ENCODE peak calls at places on chromosomes 7 and 10, in nine cellular contexts. O is GM12878; I is Panc1; N is GM10248; E is T-helper 1 cell; D is activated CD8-positive, alpha-beta memory T cell treated with anti-CD3 and anti-CD28 coated beads for 24 hours; Z is AG04450; A is T-helper 17 cell; J is Kasumi-1. T is an unnamed sample.

GRCh38 chr7:155569681-155570080 is 23.3 kb upstream of the CNPY1 start:
- DNase-seq in O (no peak), I (no peak), N (no peak), E (no peak), D (no peak), Z (no peak), A (no peak), J (no peak), T (no peak)

GRCh38 chr7:44693641-44694313 is 54.9 kb upstream of the ZMIZ2 start:
- DNase-seq in O (no peak), I (no peak), N (no peak), E (no peak), D (no peak), Z (peak), A (no peak), J (no peak), T (no peak)

GRCh38 chr7:13898957-13899670 is 90.4 kb downstream of the ETV1 start:
- DNase-seq in O (no peak), I (no peak), N (no peak), E (no peak), D (no peak), Z (no peak), A (no peak), J (no peak), T (no peak)

GRCh38 chr7:64914557-64914956 is 11.5 kb downstream of the ZNF273 start:
- DNase-seq in O (no peak), I (no peak), N (no peak), E (no peak), D (no peak), Z (no peak), A (no peak), J (no peak), T (no peak)

GRCh38 chr7:27188666-27189559 is 3.9 kb upstream of the HOXA11 start:
- DNase-seq in O (no peak), I (no peak), N (no peak), E (peak), D (peak), Z (no peak), A (no peak), J (peak), T (no peak)

GRCh38 chr10:100562008-100562672 is 26.4 kb downstream of the HIF1AN start:
- DNase-seq in O (peak), I (peak), N (peak), E (peak), D (peak), Z (no peak), A (peak), J (peak), T (peak)

GRCh38 chr7:6709808-6710207 is 3.1 kb upstream of the ZNF12 start:
- DNase-seq in O (no peak), I (no peak), N (no peak), E (no peak), D (peak), Z (no peak), A (no peak), J (no peak), T (no peak)

GRCh38 chr10:12416396-12417090 is 67.2 kb downstream of the CAMK1D start:
- DNase-seq in O (no peak), I (no peak), N (no peak), E (no peak), D (no peak), Z (no peak), A (no peak), J (no peak), T (no peak)

GRCh38 chr10:69326692-69327091 is 48.4 kb downstream of the HK1 start:
- DNase-seq in O (no peak), I (no peak), N (no peak), E (no peak), D (no peak), Z (no peak), A (no peak), J (no peak), T (no peak)

GRCh38 chr10:17113346-17113745 is 16.3 kb downstream of the CUBN start:
- DNase-seq in O (no peak), I (no peak), N (no peak), E (no peak), D (no peak), Z (no peak), A (no peak), J (no peak), T (no peak)

GRCh38 chr7:23020742-23021401 is 6.9 kb upstream of the HYCC1 start:
- DNase-seq in O (no peak), I (no peak), N (no peak), E (peak), D (peak), Z (peak), A (no peak), J (no peak), T (no peak)

GRCh38 chr7:22445140-22445722 is 54.8 kb downstream of the STEAP1B start:
- DNase-seq in O (no peak), I (no peak), N (peak), E (no peak), D (no peak), Z (no peak), A (no peak), J (peak), T (no peak)

GRCh38 chr10:4607681-4608080 is 218.3 kb upstream of the AKR1E2 start:
- DNase-seq in O (no peak), I (no peak), N (no peak), E (no peak), D (no peak), Z (no peak), A (no peak), J (no peak), T (no peak)

GRCh38 chr10:28130267-28130666 is 131.4 kb upstream of the ODAD2 start:
- DNase-seq in O (no peak), I (no peak), N (no peak), E (no peak), D (no peak), Z (peak), A (no peak), J (no peak), T (no peak)

GRCh38 chr7:138755331-138755747 is 42.5 kb upstream of the TMEM213 start:
- DNase-seq in O (no peak), I (no peak), N (no peak), E (no peak), D (no peak), Z (no peak), A (no peak), J (no peak), T (no peak)

GRCh38 chr7:130942211-130942964 is 208.4 kb upstream of the KLF14 start:
- DNase-seq in O (no peak), I (peak), N (no peak), E (no peak), D (no peak), Z (no peak), A (peak), J (no peak), T (no peak)

GRCh38 chr7:116669769-116670168 is 2.2 kb upstream of the MET start:
- DNase-seq in O (no peak), I (no peak), N (no peak), E (no peak), D (no peak), Z (no peak), A (no peak), J (no peak), T (no peak)

GRCh38 chr7:69349291-69349690 is 249.0 kb upstream of the AUTS2 start:
- DNase-seq in O (no peak), I (no peak), N (no peak), E (no peak), D (no peak), Z (no peak), A (no peak), J (no peak), T (no peak)

GRCh38 chr7:97024209-97025129 is at the start of gene DLX5:
- DNase-seq in O (no peak), I (no peak), N (no peak), E (no peak), D (no peak), Z (no peak), A (no peak), J (no peak), T (no peak)

GRCh38 chr7:1761097-1761496 is 91.0 kb downstream of the ELFN1 start:
- DNase-seq in O (no peak), I (no peak), N (no peak), E (no peak), D (peak), Z (no peak), A (no peak), J (no peak), T (no peak)

GRCh38 chr10:119347181-119347974 is 140.0 kb downstream of the GRK5 start:
- DNase-seq in O (no peak), I (no peak), N (no peak), E (no peak), D (no peak), Z (no peak), A (no peak), J (no peak), T (no peak)

GRCh38 chr10:110220383-110220782 is 13.0 kb downstream of the MXI1 start:
- DNase-seq in O (no peak), I (no peak), N (no peak), E (no peak), D (no peak), Z (no peak), A (no peak), J (no peak), T (no peak)

GRCh38 chr7:111518264-111518663 is 44.0 kb downstream of the IMMP2L start:
- DNase-seq in O (no peak), I (no peak), N (no peak), E (no peak), D (no peak), Z (no peak), A (no peak), J (no peak), T (no peak)

GRCh38 chr10:46329690-46330016 is 42.9 kb downstream of the ANTXRL start:
- DNase-seq in O (no peak), I (no peak), N (no peak), E (no peak), D (no peak), Z (no peak), A (no peak), J (no peak), T (no peak)

T was measured in activated gamma-delta T cell treated with anti-CD3 and anti-CD28 coated beads, Interleukin-2, amount 50 U/mL, for 16 hours.